ENCODE peak calls at places on chromosomes 6 and 20, in six cellular contexts. One of them, this sample, is unnamed. For H3K36me3, the result is how much of the 10 kb centered on the place peaks cover.

GRCh38 chr6:127518212-127518709 is 874 bp downstream of the MTCL3 start:
- DNase-seq in SK-N-SH: peak
- DNase-seq in HCT116: no peak
- DNase-seq in endothelial cell of umbilical vein: no peak
- DNase-seq in GM12878: no peak
- DNase-seq in HepG2: no peak
- DNase-seq in this sample: no peak

GRCh38 chr6:151112130-151112529 is 127.6 kb upstream of the AKAP12 start:
- DNase-seq in SK-N-SH: peak
- DNase-seq in HCT116: no peak
- DNase-seq in endothelial cell of umbilical vein: no peak
- DNase-seq in GM12878: no peak
- DNase-seq in HepG2: peak
- DNase-seq in this sample: no peak

GRCh38 chr20:63036266-63036665 is 29.5 kb upstream of the BHLHE23 start:
- DNase-seq in SK-N-SH: no peak
- DNase-seq in HCT116: no peak
- DNase-seq in endothelial cell of umbilical vein: no peak
- DNase-seq in GM12878: no peak
- DNase-seq in HepG2: no peak
- DNase-seq in this sample: no peak

GRCh38 chr6:39328066-39328465 is 5.6 kb upstream of the KCNK16 start:
- DNase-seq in SK-N-SH: no peak
- DNase-seq in HCT116: no peak
- DNase-seq in endothelial cell of umbilical vein: no peak
- DNase-seq in GM12878: no peak
- DNase-seq in HepG2: no peak
- DNase-seq in this sample: no peak

GRCh38 chr6:140078552-140079126 is 704.2 kb upstream of the CITED2 start:
- DNase-seq in SK-N-SH: no peak
- DNase-seq in HCT116: no peak
- DNase-seq in endothelial cell of umbilical vein: peak
- DNase-seq in GM12878: no peak
- DNase-seq in HepG2: no peak
- DNase-seq in this sample: no peak

GRCh38 chr20:23666189-23666588 is 22.6 kb downstream of the CST4 start:
- DNase-seq in SK-N-SH: no peak
- DNase-seq in HCT116: no peak
- DNase-seq in endothelial cell of umbilical vein: no peak
- DNase-seq in GM12878: no peak
- DNase-seq in HepG2: no peak
- DNase-seq in this sample: no peak

GRCh38 chr6:35149891-35150566 is 8.9 kb upstream of the TCP11 start:
- DNase-seq in SK-N-SH: no peak
- DNase-seq in HCT116: no peak
- DNase-seq in endothelial cell of umbilical vein: no peak
- DNase-seq in GM12878: no peak
- DNase-seq in HepG2: no peak
- DNase-seq in this sample: no peak

GRCh38 chr20:62926229-62927127 is at the start of gene DIDO1:
- DNase-seq in SK-N-SH: peak
- DNase-seq in HCT116: peak
- DNase-seq in endothelial cell of umbilical vein: peak
- DNase-seq in GM12878: peak
- DNase-seq in HepG2: peak
- DNase-seq in this sample: no peak

GRCh38 chr6:106527111-106527510 is 102.2 kb downstream of the RTN4IP1 start:
- DNase-seq in SK-N-SH: no peak
- DNase-seq in HCT116: no peak
- DNase-seq in endothelial cell of umbilical vein: no peak
- DNase-seq in GM12878: no peak
- DNase-seq in HepG2: no peak
- DNase-seq in this sample: no peak

GRCh38 chr6:122749451-122750050 is 30.0 kb upstream of the FABP7 start:
- DNase-seq in SK-N-SH: no peak
- DNase-seq in HCT116: no peak
- DNase-seq in endothelial cell of umbilical vein: no peak
- DNase-seq in GM12878: no peak
- DNase-seq in HepG2: no peak
- DNase-seq in this sample: no peak

GRCh38 chr20:10800288-10800687 is 126.5 kb upstream of the JAG1 start:
- DNase-seq in SK-N-SH: no peak
- DNase-seq in HCT116: no peak
- DNase-seq in endothelial cell of umbilical vein: no peak
- DNase-seq in GM12878: no peak
- DNase-seq in HepG2: peak
- DNase-seq in this sample: no peak

GRCh38 chr20:15012551-15012950 is 675.1 kb upstream of the FLRT3 start:
- DNase-seq in SK-N-SH: no peak
- DNase-seq in HCT116: no peak
- DNase-seq in endothelial cell of umbilical vein: no peak
- DNase-seq in GM12878: no peak
- DNase-seq in HepG2: no peak
- DNase-seq in this sample: no peak

GRCh38 chr6:162973975-162974374 is 246.2 kb downstream of the PACRG start:
- DNase-seq in SK-N-SH: no peak
- DNase-seq in HCT116: no peak
- DNase-seq in endothelial cell of umbilical vein: no peak
- DNase-seq in GM12878: no peak
- DNase-seq in HepG2: no peak
- DNase-seq in this sample: no peak

GRCh38 chr20:37202267-37202943 is 23.1 kb upstream of the MROH8 start:
- DNase-seq in SK-N-SH: peak
- DNase-seq in HCT116: peak
- DNase-seq in endothelial cell of umbilical vein: peak
- DNase-seq in GM12878: no peak
- DNase-seq in HepG2: peak
- DNase-seq in this sample: no peak

GRCh38 chr6:26660096-26660425 is 515 bp upstream of the ZNF322 start:
- DNase-seq in SK-N-SH: no peak
- DNase-seq in HCT116: no peak
- DNase-seq in endothelial cell of umbilical vein: no peak
- DNase-seq in GM12878: no peak
- DNase-seq in HepG2: peak
- DNase-seq in this sample: no peak

GRCh38 chr20:64029293-64030117 is 6.5 kb upstream of the C20orf204 start:
- DNase-seq in SK-N-SH: no peak
- DNase-seq in HCT116: no peak
- DNase-seq in endothelial cell of umbilical vein: no peak
- DNase-seq in GM12878: no peak
- DNase-seq in HepG2: no peak
- DNase-seq in this sample: no peak

GRCh38 chr6:21310736-21311135 is 282.8 kb upstream of the SOX4 start:
- DNase-seq in SK-N-SH: no peak
- DNase-seq in HCT116: no peak
- DNase-seq in endothelial cell of umbilical vein: no peak
- DNase-seq in GM12878: no peak
- DNase-seq in HepG2: no peak
- DNase-seq in this sample: no peak

GRCh38 chr6:126824815-126825214 is 293.7 kb upstream of the RSPO3 start:
- DNase-seq in SK-N-SH: no peak
- DNase-seq in HCT116: no peak
- DNase-seq in endothelial cell of umbilical vein: no peak
- DNase-seq in GM12878: no peak
- DNase-seq in HepG2: no peak
- DNase-seq in this sample: no peak

GRCh38 chr6:78810698-78811097 is 56.7 kb upstream of the IRAK1BP1 start:
- DNase-seq in SK-N-SH: no peak
- DNase-seq in HCT116: no peak
- DNase-seq in endothelial cell of umbilical vein: no peak
- DNase-seq in GM12878: no peak
- DNase-seq in HepG2: no peak
- DNase-seq in this sample: no peak

GRCh38 chr6:32087574-32088486 is 21.3 kb downstream of the TNXB start:
- DNase-seq in SK-N-SH: peak
- DNase-seq in HCT116: peak
- DNase-seq in endothelial cell of umbilical vein: peak
- DNase-seq in GM12878: no peak
- DNase-seq in HepG2: peak
- DNase-seq in this sample: no peak

GRCh38 chr6:152099816-152100618 is 292.5 kb downstream of the ESR1 start:
- DNase-seq in SK-N-SH: no peak
- DNase-seq in HCT116: no peak
- DNase-seq in endothelial cell of umbilical vein: peak
- DNase-seq in GM12878: no peak
- DNase-seq in HepG2: no peak
- DNase-seq in this sample: no peak

DNA sequence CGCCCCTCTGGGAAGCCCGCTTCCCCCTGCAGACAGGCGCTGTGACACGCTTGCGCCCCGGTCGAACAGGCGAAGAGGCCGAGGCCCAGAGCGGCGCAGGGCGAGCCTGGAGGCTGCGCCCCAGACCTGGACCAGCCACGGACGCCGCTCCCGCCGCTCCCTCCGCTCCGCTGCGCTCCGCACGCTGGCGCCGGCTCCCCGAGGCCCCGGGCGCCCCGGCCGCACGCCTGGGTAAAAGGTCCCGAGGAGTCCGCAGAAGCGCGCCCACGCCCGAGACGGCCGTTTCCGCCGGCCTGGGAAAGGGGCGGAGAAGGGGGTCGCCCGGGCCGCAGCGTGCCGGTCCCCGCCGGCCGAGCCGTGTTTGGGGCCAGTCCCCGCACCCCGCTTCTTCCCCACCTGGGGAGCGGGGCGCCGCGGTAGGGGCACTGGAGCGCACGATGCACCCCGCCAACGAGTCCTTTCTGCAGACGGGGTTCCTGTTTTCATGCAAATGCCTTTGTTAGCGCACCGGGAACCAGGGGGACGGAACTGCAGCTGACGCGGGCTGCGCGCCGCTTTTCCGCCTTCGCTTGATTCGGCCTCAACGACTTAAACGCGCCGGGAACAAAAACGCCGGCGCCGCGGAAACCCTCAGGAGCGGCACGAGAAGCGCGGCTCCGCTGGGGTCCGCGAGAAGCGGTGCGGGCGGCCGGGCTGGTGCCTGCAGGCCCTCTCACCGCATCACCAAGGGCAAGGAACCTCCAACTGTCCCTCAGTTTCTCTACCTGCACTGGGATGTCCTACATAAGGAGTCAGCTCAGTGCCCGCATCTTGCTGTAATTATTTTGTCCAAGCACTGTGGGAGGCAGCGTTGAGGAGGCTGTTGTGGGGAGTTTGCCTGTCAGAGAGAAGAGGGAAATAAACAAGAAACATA is 91.7 kb upstream of the SIRPA start:
- DNase-seq in SK-N-SH: peak
- DNase-seq in HCT116: no peak
- DNase-seq in endothelial cell of umbilical vein: peak
- DNase-seq in GM12878: no peak
- DNase-seq in HepG2: no peak
- DNase-seq in this sample: no peak
- H3K9ac ChIP-seq in SK-N-SH: peak
- H3K9ac ChIP-seq in HCT116: no peak
- H3K9ac ChIP-seq in endothelial cell of umbilical vein: peak
- H3K9ac ChIP-seq in GM12878: peak
- H3K9ac ChIP-seq in HepG2: no peak
- H3K9ac ChIP-seq in this sample: peak

DNA sequence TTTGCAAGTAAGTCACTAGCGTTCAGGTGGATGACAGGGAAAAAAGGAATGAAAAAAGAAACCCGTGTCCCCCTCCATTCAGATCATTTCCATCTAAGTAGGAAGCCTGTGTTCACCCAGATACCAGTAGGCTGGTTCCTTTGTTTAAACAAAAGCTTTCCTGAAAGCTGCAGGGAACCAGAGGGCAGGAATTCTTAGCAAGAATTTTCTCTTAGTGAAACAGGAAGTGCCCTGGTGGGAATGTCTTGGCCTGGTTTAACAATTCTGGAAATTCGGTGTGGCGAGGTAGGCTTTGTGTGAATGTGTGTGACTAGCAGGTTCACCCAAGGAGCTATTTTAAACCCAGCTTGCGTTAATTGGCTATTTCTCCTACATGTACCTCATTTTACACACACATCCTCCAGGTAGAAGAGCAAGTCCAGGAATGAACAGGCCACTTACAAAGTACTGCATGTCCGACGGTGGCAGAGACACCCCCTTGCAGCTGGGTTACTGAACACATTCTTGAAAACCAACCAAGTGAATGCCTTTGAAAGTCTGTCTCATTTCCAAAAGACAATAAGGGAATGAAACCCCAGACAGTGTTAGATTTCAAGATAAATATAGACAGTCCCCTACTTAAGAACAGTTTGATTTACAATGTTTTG is 64.7 kb downstream of the GFOD1 start:
- DNase-seq in SK-N-SH: no peak
- DNase-seq in HCT116: no peak
- DNase-seq in endothelial cell of umbilical vein: peak
- DNase-seq in GM12878: no peak
- DNase-seq in HepG2: no peak
- DNase-seq in this sample: no peak
- TF ChIP-seq POLR2AphosphoS5 in SK-N-SH: peak
- TF ChIP-seq POLR2AphosphoS5 in HCT116: no peak
- TF ChIP-seq POLR2AphosphoS5 in endothelial cell of umbilical vein: no peak
- TF ChIP-seq POLR2AphosphoS5 in GM12878: no peak
- TF ChIP-seq POLR2AphosphoS5 in HepG2: no peak
- TF ChIP-seq POLR2AphosphoS5 in this sample: no peak

GRCh38 chr6:28903686-28904085 is 20.1 kb downstream of the TRIM27 start:
- DNase-seq in SK-N-SH: no peak
- DNase-seq in HCT116: no peak
- DNase-seq in endothelial cell of umbilical vein: no peak
- DNase-seq in GM12878: no peak
- DNase-seq in HepG2: no peak
- DNase-seq in this sample: no peak
- H3K36me3 ChIP-seq in SK-N-SH: half or more
- H3K36me3 ChIP-seq in HCT116: half or more
- H3K36me3 ChIP-seq in endothelial cell of umbilical vein: under half
- H3K36me3 ChIP-seq in GM12878: under half
- H3K36me3 ChIP-seq in HepG2: half or more
- H3K36me3 ChIP-seq in this sample: half or more

GRCh38 chr20:57403216-57403615 is 12.0 kb downstream of the RBM38 start:
- DNase-seq in SK-N-SH: no peak
- DNase-seq in HCT116: no peak
- DNase-seq in endothelial cell of umbilical vein: no peak
- DNase-seq in GM12878: no peak
- DNase-seq in HepG2: no peak
- DNase-seq in this sample: no peak

GRCh38 chr20:57400262-57400701 is 9.1 kb downstream of the RBM38 start:
- DNase-seq in SK-N-SH: no peak
- DNase-seq in HCT116: no peak
- DNase-seq in endothelial cell of umbilical vein: no peak
- DNase-seq in GM12878: no peak
- DNase-seq in HepG2: no peak
- DNase-seq in this sample: no peak

GRCh38 chr20:57402206-57403125 is 11.3 kb downstream of the RBM38 start:
- DNase-seq in SK-N-SH: no peak
- DNase-seq in HCT116: no peak
- DNase-seq in endothelial cell of umbilical vein: no peak
- DNase-seq in GM12878: no peak
- DNase-seq in HepG2: no peak
- DNase-seq in this sample: no peak

GRCh38 chr20:57400821-57401564 is 9.8 kb downstream of the RBM38 start:
- DNase-seq in SK-N-SH: no peak
- DNase-seq in HCT116: no peak
- DNase-seq in endothelial cell of umbilical vein: no peak
- DNase-seq in GM12878: no peak
- DNase-seq in HepG2: no peak
- DNase-seq in this sample: no peak

DNA sequence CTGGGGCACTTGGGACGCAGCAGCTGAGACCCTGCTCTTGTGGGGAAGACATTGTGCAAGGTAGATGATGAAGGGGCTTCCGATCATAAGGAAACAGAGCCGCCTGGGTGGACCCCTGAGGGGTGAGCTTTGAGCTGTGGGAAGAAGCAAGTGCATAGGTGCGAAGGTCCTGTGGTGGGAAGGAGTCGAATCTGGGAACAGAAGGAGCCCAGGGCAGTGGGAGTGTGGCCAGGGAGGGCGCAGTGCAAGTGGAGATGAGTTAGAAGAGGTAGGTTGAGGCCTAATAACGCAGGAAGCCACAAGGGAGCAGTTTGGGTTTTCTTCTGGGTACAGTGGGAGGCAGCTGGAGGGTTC is 10.3 kb downstream of the RBM38 start:
- DNase-seq in SK-N-SH: no peak
- DNase-seq in HCT116: no peak
- DNase-seq in endothelial cell of umbilical vein: no peak
- DNase-seq in GM12878: no peak
- DNase-seq in HepG2: no peak
- DNase-seq in this sample: no peak
- H3K9ac ChIP-seq in SK-N-SH: no peak
- H3K9ac ChIP-seq in HCT116: no peak
- H3K9ac ChIP-seq in endothelial cell of umbilical vein: no peak
- H3K9ac ChIP-seq in GM12878: no peak
- H3K9ac ChIP-seq in HepG2: no peak
- H3K9ac ChIP-seq in this sample: no peak

This sample was measured in SK-N-MC.